ENCODE peak calls at places on chromosomes 16 and 17, in ten cellular contexts. One of them, this sample, is unnamed.
A peak's percentile ranks its signal among the peaks of the same experiment; 100 is the strongest.

GRCh38 chr16:12674096-12674495 is 129.6 kb downstream of the CPPED1 start:
- DNase-seq in heart left ventricle: no peak
- DNase-seq in A549: peak; percentile 9
- DNase-seq in AG09309: no peak
- DNase-seq in neural progenitor cell: no peak
- DNase-seq in GM23248: peak; percentile 87
- DNase-seq in CD8-positive, alpha-beta memory T cell: no peak
- DNase-seq in pancreas: no peak
- DNase-seq in trophoblast cell: no peak
- DNase-seq in CD4-positive, CD25-positive, alpha-beta regulatory T cell: no peak
- DNase-seq in this sample: no peak

GRCh38 chr17:33642002-33642401 is 348.9 kb upstream of the ASIC2 start:
- DNase-seq in AG09309: no peak
- DNase-seq in CD8-positive, alpha-beta memory T cell: no peak
- DNase-seq in GM23248: no peak
- DNase-seq in pancreas: no peak
- DNase-seq in A549: peak; percentile 11
- DNase-seq in trophoblast cell: no peak
- DNase-seq in neural progenitor cell: no peak
- DNase-seq in heart left ventricle: no peak
- DNase-seq in CD4-positive, CD25-positive, alpha-beta regulatory T cell: no peak
- DNase-seq in this sample: no peak

GRCh38 chr17:43614560-43614959 is 47.2 kb downstream of the MEOX1 start:
- DNase-seq in trophoblast cell: no peak
- DNase-seq in neural progenitor cell: no peak
- DNase-seq in pancreas: no peak
- DNase-seq in CD8-positive, alpha-beta memory T cell: no peak
- DNase-seq in CD4-positive, CD25-positive, alpha-beta regulatory T cell: no peak
- DNase-seq in heart left ventricle: no peak
- DNase-seq in GM23248: no peak
- DNase-seq in A549: no peak
- DNase-seq in AG09309: no peak
- DNase-seq in this sample: no peak

GRCh38 chr16:14310519-14310991 is 239.4 kb downstream of the MRTFB start:
- DNase-seq in A549: peak; percentile 63
- DNase-seq in pancreas: peak; percentile 46
- DNase-seq in GM23248: peak; percentile 67
- DNase-seq in CD4-positive, CD25-positive, alpha-beta regulatory T cell: no peak
- DNase-seq in CD8-positive, alpha-beta memory T cell: no peak
- DNase-seq in AG09309: no peak
- DNase-seq in neural progenitor cell: peak; percentile 45
- DNase-seq in heart left ventricle: no peak
- DNase-seq in trophoblast cell: no peak
- DNase-seq in this sample: peak; percentile 44

GRCh38 chr17:12853921-12854320 is 64.6 kb downstream of the ARHGAP44 start:
- DNase-seq in GM23248: no peak
- DNase-seq in pancreas: no peak
- DNase-seq in neural progenitor cell: no peak
- DNase-seq in A549: peak; percentile 7
- DNase-seq in CD4-positive, CD25-positive, alpha-beta regulatory T cell: no peak
- DNase-seq in trophoblast cell: no peak
- DNase-seq in heart left ventricle: no peak
- DNase-seq in CD8-positive, alpha-beta memory T cell: no peak
- DNase-seq in AG09309: no peak
- DNase-seq in this sample: no peak

GRCh38 chr17:2926019-2926650 is 129.9 kb downstream of the RAP1GAP2 start:
- DNase-seq in A549: peak; percentile 53
- DNase-seq in GM23248: peak; percentile 86
- DNase-seq in AG09309: no peak
- DNase-seq in pancreas: no peak
- DNase-seq in heart left ventricle: no peak
- DNase-seq in CD4-positive, CD25-positive, alpha-beta regulatory T cell: no peak
- DNase-seq in neural progenitor cell: no peak
- DNase-seq in CD8-positive, alpha-beta memory T cell: no peak
- DNase-seq in trophoblast cell: peak; percentile 15
- DNase-seq in this sample: no peak

GRCh38 chr16:52405441-52405840 is 141.5 kb downstream of the TOX3 start:
- DNase-seq in A549: no peak
- DNase-seq in trophoblast cell: no peak
- DNase-seq in CD8-positive, alpha-beta memory T cell: no peak
- DNase-seq in pancreas: no peak
- DNase-seq in CD4-positive, CD25-positive, alpha-beta regulatory T cell: no peak
- DNase-seq in AG09309: no peak
- DNase-seq in heart left ventricle: no peak
- DNase-seq in neural progenitor cell: no peak
- DNase-seq in GM23248: no peak
- DNase-seq in this sample: no peak

GRCh38 chr17:64289652-64290051 is 26.6 kb upstream of the TEX2 start:
- DNase-seq in CD4-positive, CD25-positive, alpha-beta regulatory T cell: no peak
- DNase-seq in A549: no peak
- DNase-seq in AG09309: no peak
- DNase-seq in GM23248: no peak
- DNase-seq in pancreas: no peak
- DNase-seq in heart left ventricle: no peak
- DNase-seq in CD8-positive, alpha-beta memory T cell: no peak
- DNase-seq in neural progenitor cell: no peak
- DNase-seq in trophoblast cell: no peak
- DNase-seq in this sample: no peak

GRCh38 chr16:15835136-15835878 is 21.5 kb downstream of the MYH11 start:
- DNase-seq in heart left ventricle: no peak
- DNase-seq in GM23248: no peak
- DNase-seq in trophoblast cell: no peak
- DNase-seq in A549: no peak
- DNase-seq in AG09309: no peak
- DNase-seq in CD4-positive, CD25-positive, alpha-beta regulatory T cell: peak; percentile 30
- DNase-seq in neural progenitor cell: no peak
- DNase-seq in pancreas: no peak
- DNase-seq in CD8-positive, alpha-beta memory T cell: no peak
- DNase-seq in this sample: no peak

GRCh38 chr17:50072925-50073324 is 17.0 kb downstream of the ITGA3 start:
- DNase-seq in trophoblast cell: no peak
- DNase-seq in CD4-positive, CD25-positive, alpha-beta regulatory T cell: no peak
- DNase-seq in GM23248: no peak
- DNase-seq in heart left ventricle: no peak
- DNase-seq in AG09309: no peak
- DNase-seq in CD8-positive, alpha-beta memory T cell: no peak
- DNase-seq in A549: no peak
- DNase-seq in neural progenitor cell: no peak
- DNase-seq in pancreas: no peak
- DNase-seq in this sample: no peak

GRCh38 chr17:50071692-50072091 is 15.8 kb downstream of the ITGA3 start:
- DNase-seq in AG09309: no peak
- DNase-seq in GM23248: no peak
- DNase-seq in pancreas: no peak
- DNase-seq in heart left ventricle: no peak
- DNase-seq in CD4-positive, CD25-positive, alpha-beta regulatory T cell: no peak
- DNase-seq in trophoblast cell: no peak
- DNase-seq in neural progenitor cell: no peak
- DNase-seq in CD8-positive, alpha-beta memory T cell: no peak
- DNase-seq in A549: no peak
- DNase-seq in this sample: no peak

GRCh38 chr17:50074227-50074626 is 18.3 kb downstream of the ITGA3 start:
- DNase-seq in AG09309: no peak
- DNase-seq in heart left ventricle: no peak
- DNase-seq in trophoblast cell: no peak
- DNase-seq in CD8-positive, alpha-beta memory T cell: no peak
- DNase-seq in pancreas: no peak
- DNase-seq in CD4-positive, CD25-positive, alpha-beta regulatory T cell: no peak
- DNase-seq in GM23248: no peak
- DNase-seq in neural progenitor cell: no peak
- DNase-seq in A549: no peak
- DNase-seq in this sample: no peak

GRCh38 chr17:50070908-50071680 is 15.2 kb downstream of the ITGA3 start:
- DNase-seq in AG09309: no peak
- DNase-seq in pancreas: no peak
- DNase-seq in CD8-positive, alpha-beta memory T cell: no peak
- DNase-seq in neural progenitor cell: no peak
- DNase-seq in A549: no peak
- DNase-seq in trophoblast cell: no peak
- DNase-seq in CD4-positive, CD25-positive, alpha-beta regulatory T cell: no peak
- DNase-seq in heart left ventricle: no peak
- DNase-seq in GM23248: no peak
- DNase-seq in this sample: no peak

DNA sequence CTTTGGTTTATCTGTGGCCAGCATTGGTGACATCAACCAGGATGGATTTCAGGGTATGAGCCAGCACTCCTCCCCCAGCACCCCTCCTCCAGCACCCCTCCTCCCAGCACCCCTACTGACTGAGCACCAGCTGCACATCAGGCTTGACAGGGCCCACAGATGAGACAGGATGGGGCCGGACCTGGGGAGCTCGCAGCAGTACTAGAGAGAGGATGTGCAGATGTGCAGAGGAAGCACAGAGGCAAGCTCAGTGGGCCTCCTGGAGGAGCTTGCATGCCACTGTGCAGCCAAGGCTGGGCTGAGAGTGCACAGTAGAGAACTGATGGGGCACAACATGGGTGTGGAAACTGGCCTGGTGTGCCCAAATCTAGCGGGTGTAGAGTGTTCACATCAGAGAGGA is 16.2 kb downstream of the ITGA3 start:
- DNase-seq in neural progenitor cell: no peak
- DNase-seq in AG09309: no peak
- DNase-seq in pancreas: no peak
- DNase-seq in CD4-positive, CD25-positive, alpha-beta regulatory T cell: peak; percentile 20
- DNase-seq in CD8-positive, alpha-beta memory T cell: no peak
- DNase-seq in trophoblast cell: no peak
- DNase-seq in heart left ventricle: no peak
- DNase-seq in A549: no peak
- DNase-seq in GM23248: no peak
- DNase-seq in this sample: no peak
- H3K4me3 ChIP-seq in neural progenitor cell: no peak overlapping the region
- H3K4me3 ChIP-seq in AG09309: no peak overlapping the region
- H3K4me3 ChIP-seq in pancreas: no peak overlapping the region
- H3K4me3 ChIP-seq in CD4-positive, CD25-positive, alpha-beta regulatory T cell: no peak overlapping the region
- H3K4me3 ChIP-seq in CD8-positive, alpha-beta memory T cell: no peak overlapping the region
- H3K4me3 ChIP-seq in trophoblast cell: no peak overlapping the region
- H3K4me3 ChIP-seq in heart left ventricle: no peak overlapping the region
- H3K4me3 ChIP-seq in A549: no peak overlapping the region
- H3K4me3 ChIP-seq in GM23248: no peak overlapping the region
- H3K4me3 ChIP-seq in this sample: no peak overlapping the region

GRCh38 chr16:28623172-28623711 is 13.4 kb upstream of the SULT1A1 start:
- DNase-seq in pancreas: peak; percentile 81
- DNase-seq in trophoblast cell: no peak
- DNase-seq in AG09309: no peak
- DNase-seq in neural progenitor cell: no peak
- DNase-seq in heart left ventricle: no peak
- DNase-seq in A549: peak; percentile 32
- DNase-seq in CD4-positive, CD25-positive, alpha-beta regulatory T cell: peak; percentile 82
- DNase-seq in CD8-positive, alpha-beta memory T cell: peak; percentile 37
- DNase-seq in GM23248: peak; percentile 53
- DNase-seq in this sample: peak; percentile 85
- H3K4me3 ChIP-seq in pancreas: peak overlapping the region; percentile 55
- H3K4me3 ChIP-seq in trophoblast cell: no peak overlapping the region
- H3K4me3 ChIP-seq in AG09309: no peak overlapping the region
- H3K4me3 ChIP-seq in neural progenitor cell: no peak overlapping the region
- H3K4me3 ChIP-seq in heart left ventricle: peak overlapping the region; percentile 61
- H3K4me3 ChIP-seq in A549: peak overlapping the region; percentile 49
- H3K4me3 ChIP-seq in CD4-positive, CD25-positive, alpha-beta regulatory T cell: no peak overlapping the region
- H3K4me3 ChIP-seq in CD8-positive, alpha-beta memory T cell: peak overlapping the region; percentile 54
- H3K4me3 ChIP-seq in GM23248: peak overlapping the region; percentile 42
- H3K4me3 ChIP-seq in this sample: peak overlapping the region; percentile 40

DNA sequence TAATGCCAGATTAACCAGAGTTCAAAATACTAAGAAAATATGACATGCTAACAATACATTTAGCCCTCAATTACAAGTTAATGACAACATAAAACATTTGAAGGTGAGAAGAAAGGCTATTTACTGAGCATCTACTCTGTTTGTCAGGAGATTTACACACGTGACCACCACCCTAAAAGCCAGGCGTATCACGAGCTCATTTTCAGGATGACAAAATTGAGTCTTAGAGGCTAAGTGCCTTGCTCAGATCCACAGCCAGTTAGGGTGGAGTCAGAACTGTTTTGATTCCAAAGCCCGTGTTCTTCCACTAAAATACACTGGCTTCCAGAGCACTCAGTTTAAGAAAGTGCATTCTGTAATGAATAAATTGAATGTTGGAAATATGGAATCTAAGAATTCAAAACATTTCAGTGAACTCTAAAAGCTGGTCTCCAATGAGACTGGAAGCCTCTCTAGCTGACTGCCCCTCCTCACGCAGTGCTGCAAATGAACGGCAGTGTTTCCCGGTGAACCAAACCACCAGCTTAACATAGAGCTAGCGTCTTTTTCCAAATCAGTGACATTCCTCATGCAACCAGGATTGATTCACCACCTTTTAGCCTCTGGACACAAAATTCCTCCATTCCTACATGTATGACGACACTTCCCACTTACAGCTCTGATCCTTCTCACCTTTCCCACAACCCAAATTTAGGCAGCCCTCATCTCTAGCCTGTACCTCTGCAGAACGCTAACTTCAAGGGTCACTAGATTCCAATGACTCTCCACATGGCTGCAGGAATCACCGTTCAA is 5.9 kb downstream of the ZDHHC7 start:
- DNase-seq in CD8-positive, alpha-beta memory T cell: no peak
- DNase-seq in pancreas: no peak
- DNase-seq in GM23248: peak; percentile 77
- DNase-seq in AG09309: no peak
- DNase-seq in heart left ventricle: no peak
- DNase-seq in CD4-positive, CD25-positive, alpha-beta regulatory T cell: no peak
- DNase-seq in A549: no peak
- DNase-seq in neural progenitor cell: no peak
- DNase-seq in trophoblast cell: peak; percentile 90
- DNase-seq in this sample: no peak
- H3K4me3 ChIP-seq in CD8-positive, alpha-beta memory T cell: no peak overlapping the region
- H3K4me3 ChIP-seq in pancreas: no peak overlapping the region
- H3K4me3 ChIP-seq in GM23248: peak overlapping the region; percentile 63
- H3K4me3 ChIP-seq in AG09309: peak overlapping the region; percentile 10
- H3K4me3 ChIP-seq in heart left ventricle: no peak overlapping the region
- H3K4me3 ChIP-seq in CD4-positive, CD25-positive, alpha-beta regulatory T cell: no peak overlapping the region
- H3K4me3 ChIP-seq in A549: peak overlapping the region; percentile 1
- H3K4me3 ChIP-seq in neural progenitor cell: no peak overlapping the region
- H3K4me3 ChIP-seq in trophoblast cell: no peak overlapping the region
- H3K4me3 ChIP-seq in this sample: no peak overlapping the region

DNA sequence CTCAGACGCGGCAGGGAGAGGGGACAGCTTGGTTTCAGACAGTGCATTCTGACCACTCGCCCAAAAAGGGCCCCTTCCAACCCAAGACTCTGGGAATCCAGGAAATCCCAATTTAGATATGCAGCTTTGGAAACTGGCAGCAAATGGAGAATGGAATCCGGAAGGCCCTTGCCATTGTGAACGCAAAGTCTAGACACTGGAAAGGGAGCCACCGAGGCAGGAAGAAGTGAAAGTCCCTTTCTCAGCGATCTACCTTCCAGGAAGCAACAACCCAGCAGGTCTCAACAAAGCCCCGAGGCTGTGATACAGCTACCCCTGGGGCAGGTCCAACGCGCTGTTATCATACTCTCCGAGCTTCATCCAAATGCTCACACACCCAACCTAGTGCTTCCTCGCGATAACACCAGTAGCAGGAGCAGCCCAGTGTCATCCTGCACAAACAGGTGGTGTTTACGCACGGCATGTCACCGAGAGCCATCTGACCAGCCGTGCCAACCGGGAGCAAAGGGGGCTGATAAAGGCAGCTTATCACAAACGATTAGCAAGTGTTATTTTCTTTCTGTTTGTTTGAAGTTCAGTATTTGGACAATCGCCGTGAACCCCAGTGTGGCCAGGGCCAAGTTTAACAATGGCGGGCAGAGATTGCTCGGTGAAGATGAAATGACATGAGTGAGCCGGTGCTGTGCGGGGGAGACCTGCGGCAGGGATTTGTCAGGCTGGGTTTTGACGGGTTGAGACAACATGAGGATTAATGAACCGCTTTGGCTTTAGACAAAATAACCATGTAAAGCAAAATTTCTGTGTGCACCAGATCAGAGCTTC is 240.6 kb downstream of the FOXL1 start:
- DNase-seq in pancreas: no peak
- DNase-seq in CD4-positive, CD25-positive, alpha-beta regulatory T cell: no peak
- DNase-seq in CD8-positive, alpha-beta memory T cell: no peak
- DNase-seq in A549: no peak
- DNase-seq in AG09309: no peak
- DNase-seq in GM23248: no peak
- DNase-seq in neural progenitor cell: no peak
- DNase-seq in trophoblast cell: no peak
- DNase-seq in heart left ventricle: no peak
- DNase-seq in this sample: no peak
- H3K4me3 ChIP-seq in pancreas: no peak overlapping the region
- H3K4me3 ChIP-seq in CD4-positive, CD25-positive, alpha-beta regulatory T cell: no peak overlapping the region
- H3K4me3 ChIP-seq in CD8-positive, alpha-beta memory T cell: no peak overlapping the region
- H3K4me3 ChIP-seq in A549: no peak overlapping the region
- H3K4me3 ChIP-seq in AG09309: no peak overlapping the region
- H3K4me3 ChIP-seq in GM23248: no peak overlapping the region
- H3K4me3 ChIP-seq in neural progenitor cell: no peak overlapping the region
- H3K4me3 ChIP-seq in trophoblast cell: no peak overlapping the region
- H3K4me3 ChIP-seq in heart left ventricle: no peak overlapping the region
- H3K4me3 ChIP-seq in this sample: no peak overlapping the region

This sample was measured in transverse colon.